ENCODE peak calls at places on chromosome 9, in five cellular contexts. One of them, this sample, is unnamed.

GRCh38 chr9:17742065-17742464 is 163.2 kb downstream of the SH3GL2 start:
- DNase-seq in progenitor cell of endocrine pancreas: no peak
- DNase-seq in GM06990: no peak
- DNase-seq in NCI-H524: peak; percentile 75
- DNase-seq in CD8-positive, alpha-beta T cell: no peak
- DNase-seq in this sample: no peak

GRCh38 chr9:98516897-98517503 is 191.7 kb downstream of the GABBR2 start:
- DNase-seq in NCI-H524: no peak
- DNase-seq in GM06990: no peak
- DNase-seq in CD8-positive, alpha-beta T cell: no peak
- DNase-seq in progenitor cell of endocrine pancreas: no peak
- DNase-seq in this sample: no peak

GRCh38 chr9:71263451-71263850 is 142.0 kb upstream of the TRPM3 start:
- DNase-seq in CD8-positive, alpha-beta T cell: no peak
- DNase-seq in GM06990: no peak
- DNase-seq in progenitor cell of endocrine pancreas: no peak
- DNase-seq in NCI-H524: no peak
- DNase-seq in this sample: no peak

GRCh38 chr9:77435688-77436087 is 212.4 kb downstream of the GNA14 start:
- DNase-seq in GM06990: no peak
- DNase-seq in NCI-H524: no peak
- DNase-seq in CD8-positive, alpha-beta T cell: no peak
- DNase-seq in progenitor cell of endocrine pancreas: no peak
- DNase-seq in this sample: no peak

GRCh38 chr9:26245072-26245471 is 566.8 kb upstream of the TUSC1 start:
- DNase-seq in NCI-H524: no peak
- DNase-seq in GM06990: no peak
- DNase-seq in CD8-positive, alpha-beta T cell: no peak
- DNase-seq in progenitor cell of endocrine pancreas: no peak
- DNase-seq in this sample: no peak

GRCh38 chr9:35726876-35727438 is 5.0 kb downstream of the TLN1 start:
- DNase-seq in CD8-positive, alpha-beta T cell: peak; percentile 21
- DNase-seq in progenitor cell of endocrine pancreas: no peak
- DNase-seq in GM06990: peak; percentile 56
- DNase-seq in NCI-H524: no peak
- DNase-seq in this sample: no peak

GRCh38 chr9:5455181-5455580 is 4.8 kb downstream of the CD274 start:
- DNase-seq in progenitor cell of endocrine pancreas: no peak
- DNase-seq in NCI-H524: no peak
- DNase-seq in CD8-positive, alpha-beta T cell: no peak
- DNase-seq in GM06990: no peak
- DNase-seq in this sample: no peak

GRCh38 chr9:68949271-68950000 is 64.5 kb downstream of the PRKACG start:
- DNase-seq in CD8-positive, alpha-beta T cell: no peak
- DNase-seq in progenitor cell of endocrine pancreas: no peak
- DNase-seq in NCI-H524: no peak
- DNase-seq in GM06990: peak; percentile 22
- DNase-seq in this sample: no peak

GRCh38 chr9:133375116-133375723 is 640 bp downstream of the SURF4 start:
- DNase-seq in NCI-H524: peak; percentile 54
- DNase-seq in GM06990: peak; percentile 52
- DNase-seq in CD8-positive, alpha-beta T cell: no peak
- DNase-seq in progenitor cell of endocrine pancreas: peak; percentile 27
- DNase-seq in this sample: no peak

GRCh38 chr9:117916291-117916690 is 212.1 kb downstream of the TLR4 start:
- DNase-seq in progenitor cell of endocrine pancreas: no peak
- DNase-seq in NCI-H524: no peak
- DNase-seq in GM06990: no peak
- DNase-seq in CD8-positive, alpha-beta T cell: no peak
- DNase-seq in this sample: no peak

GRCh38 chr9:75111019-75111622 is 22.8 kb downstream of the OSTF1 start:
- DNase-seq in NCI-H524: no peak
- DNase-seq in GM06990: no peak
- DNase-seq in CD8-positive, alpha-beta T cell: no peak
- DNase-seq in progenitor cell of endocrine pancreas: no peak
- DNase-seq in this sample: no peak

GRCh38 chr9:116073826-116074225 is 79.8 kb upstream of the PAPPA start:
- DNase-seq in NCI-H524: no peak
- DNase-seq in GM06990: no peak
- DNase-seq in progenitor cell of endocrine pancreas: no peak
- DNase-seq in CD8-positive, alpha-beta T cell: no peak
- DNase-seq in this sample: no peak

GRCh38 chr9:35661756-35662350 is 3.1 kb downstream of the ARHGEF39 start:
- DNase-seq in progenitor cell of endocrine pancreas: no peak
- DNase-seq in CD8-positive, alpha-beta T cell: no peak
- DNase-seq in NCI-H524: no peak
- DNase-seq in GM06990: no peak
- DNase-seq in this sample: no peak

GRCh38 chr9:29416204-29416603 is 1842.9 kb upstream of the C9orf72 start:
- DNase-seq in NCI-H524: no peak
- DNase-seq in progenitor cell of endocrine pancreas: no peak
- DNase-seq in GM06990: no peak
- DNase-seq in CD8-positive, alpha-beta T cell: no peak
- DNase-seq in this sample: no peak

GRCh38 chr9:16213781-16214515 is 656.5 kb downstream of the BNC2 start:
- DNase-seq in GM06990: no peak
- DNase-seq in progenitor cell of endocrine pancreas: no peak
- DNase-seq in CD8-positive, alpha-beta T cell: no peak
- DNase-seq in NCI-H524: no peak
- DNase-seq in this sample: no peak

GRCh38 chr9:7239708-7240107 is 481.9 kb downstream of the KDM4C start:
- DNase-seq in GM06990: no peak
- DNase-seq in CD8-positive, alpha-beta T cell: no peak
- DNase-seq in NCI-H524: peak; percentile 11
- DNase-seq in progenitor cell of endocrine pancreas: no peak
- DNase-seq in this sample: no peak

GRCh38 chr9:92496401-92496800 is 14.1 kb upstream of the ASPN start:
- DNase-seq in progenitor cell of endocrine pancreas: no peak
- DNase-seq in NCI-H524: no peak
- DNase-seq in CD8-positive, alpha-beta T cell: no peak
- DNase-seq in GM06990: no peak
- DNase-seq in this sample: no peak

GRCh38 chr9:4214506-4214905 is 85.4 kb downstream of the GLIS3 start:
- DNase-seq in progenitor cell of endocrine pancreas: no peak
- DNase-seq in CD8-positive, alpha-beta T cell: no peak
- DNase-seq in NCI-H524: no peak
- DNase-seq in GM06990: no peak
- DNase-seq in this sample: no peak

GRCh38 chr9:81687521-81688261 is 1.7 kb downstream of the TLE1 start:
- DNase-seq in NCI-H524: peak; percentile 16
- DNase-seq in progenitor cell of endocrine pancreas: peak; percentile 51
- DNase-seq in GM06990: no peak
- DNase-seq in CD8-positive, alpha-beta T cell: no peak
- DNase-seq in this sample: no peak

GRCh38 chr9:90983394-90983793 is 181.8 kb downstream of the SYK start:
- DNase-seq in NCI-H524: no peak
- DNase-seq in CD8-positive, alpha-beta T cell: no peak
- DNase-seq in GM06990: no peak
- DNase-seq in progenitor cell of endocrine pancreas: no peak
- DNase-seq in this sample: no peak

GRCh38 chr9:77020438-77021264 is 1.2 kb downstream of the FOXB2 start:
- DNase-seq in GM06990: no peak
- DNase-seq in NCI-H524: peak; percentile 2
- DNase-seq in progenitor cell of endocrine pancreas: no peak
- DNase-seq in CD8-positive, alpha-beta T cell: no peak
- DNase-seq in this sample: no peak

GRCh38 chr9:79263666-79264460 is 307.9 kb upstream of the TLE4 start:
- DNase-seq in progenitor cell of endocrine pancreas: no peak
- DNase-seq in NCI-H524: no peak
- DNase-seq in CD8-positive, alpha-beta T cell: no peak
- DNase-seq in GM06990: no peak
- DNase-seq in this sample: no peak

GRCh38 chr9:120774719-120775118 is 18.5 kb downstream of the FBXW2 start:
- DNase-seq in progenitor cell of endocrine pancreas: no peak
- DNase-seq in GM06990: no peak
- DNase-seq in CD8-positive, alpha-beta T cell: no peak
- DNase-seq in NCI-H524: no peak
- DNase-seq in this sample: no peak

GRCh38 chr9:18072967-18073366 is 401.0 kb upstream of the ADAMTSL1 start:
- DNase-seq in GM06990: no peak
- DNase-seq in progenitor cell of endocrine pancreas: no peak
- DNase-seq in CD8-positive, alpha-beta T cell: no peak
- DNase-seq in NCI-H524: peak; percentile 13
- DNase-seq in this sample: no peak

GRCh38 chr9:137031904-137032639 is at the start of gene FUT7:
- DNase-seq in CD8-positive, alpha-beta T cell: no peak
- DNase-seq in GM06990: peak; percentile 70
- DNase-seq in progenitor cell of endocrine pancreas: no peak
- DNase-seq in NCI-H524: peak; percentile 75
- DNase-seq in this sample: no peak

GRCh38 chr9:137176302-137177182 is 4.7 kb upstream of the TMEM210 start:
- DNase-seq in progenitor cell of endocrine pancreas: no peak
- DNase-seq in CD8-positive, alpha-beta T cell: no peak
- DNase-seq in GM06990: no peak
- DNase-seq in NCI-H524: peak; percentile 74
- DNase-seq in this sample: no peak

GRCh38 chr9:21334603-21334968 is 618 bp downstream of the KLHL9 start:
- DNase-seq in GM06990: no peak
- DNase-seq in progenitor cell of endocrine pancreas: no peak
- DNase-seq in CD8-positive, alpha-beta T cell: no peak
- DNase-seq in NCI-H524: peak; percentile 13
- DNase-seq in this sample: peak; percentile 18

GRCh38 chr9:121439016-121439415 is 60.6 kb downstream of the GGTA1 start:
- DNase-seq in NCI-H524: no peak
- DNase-seq in GM06990: no peak
- DNase-seq in progenitor cell of endocrine pancreas: no peak
- DNase-seq in CD8-positive, alpha-beta T cell: no peak
- DNase-seq in this sample: no peak

GRCh38 chr9:34636791-34637355 is 714 bp downstream of the SIGMAR1 start:
- DNase-seq in progenitor cell of endocrine pancreas: no peak
- DNase-seq in NCI-H524: peak; percentile 42
- DNase-seq in CD8-positive, alpha-beta T cell: no peak
- DNase-seq in GM06990: no peak
- DNase-seq in this sample: no peak

GRCh38 chr9:122837266-122837850 is 9.0 kb upstream of the PDCL start:
- DNase-seq in CD8-positive, alpha-beta T cell: no peak
- DNase-seq in GM06990: no peak
- DNase-seq in NCI-H524: no peak
- DNase-seq in progenitor cell of endocrine pancreas: no peak
- DNase-seq in this sample: no peak

GRCh38 chr9:111661150-111661801 is at the start of gene GNG10:
- DNase-seq in progenitor cell of endocrine pancreas: peak; percentile 46
- DNase-seq in NCI-H524: peak; percentile 60
- DNase-seq in CD8-positive, alpha-beta T cell: peak; percentile 48
- DNase-seq in GM06990: peak; percentile 78
- DNase-seq in this sample: peak; percentile 62

GRCh38 chr9:126671381-126671831 is 57.7 kb downstream of the LMX1B start:
- DNase-seq in NCI-H524: peak; percentile 61
- DNase-seq in CD8-positive, alpha-beta T cell: no peak
- DNase-seq in GM06990: no peak
- DNase-seq in progenitor cell of endocrine pancreas: no peak
- DNase-seq in this sample: no peak

GRCh38 chr9:32350682-32351081 is 33.8 kb upstream of the ACO1 start:
- DNase-seq in GM06990: no peak
- DNase-seq in CD8-positive, alpha-beta T cell: no peak
- DNase-seq in progenitor cell of endocrine pancreas: no peak
- DNase-seq in NCI-H524: peak; percentile 46
- DNase-seq in this sample: no peak

GRCh38 chr9:70816891-70817290 is 304.5 kb downstream of the TRPM3 start:
- DNase-seq in NCI-H524: no peak
- DNase-seq in GM06990: no peak
- DNase-seq in CD8-positive, alpha-beta T cell: no peak
- DNase-seq in progenitor cell of endocrine pancreas: no peak
- DNase-seq in this sample: no peak

GRCh38 chr9:34734720-34735119 is 24.8 kb upstream of the CCL21 start:
- DNase-seq in progenitor cell of endocrine pancreas: no peak
- DNase-seq in NCI-H524: no peak
- DNase-seq in CD8-positive, alpha-beta T cell: no peak
- DNase-seq in GM06990: no peak
- DNase-seq in this sample: no peak

GRCh38 chr9:108474356-108474755 is 381.4 kb downstream of the ACTL7B start:
- DNase-seq in GM06990: no peak
- DNase-seq in progenitor cell of endocrine pancreas: no peak
- DNase-seq in NCI-H524: no peak
- DNase-seq in CD8-positive, alpha-beta T cell: no peak
- DNase-seq in this sample: no peak